ENCODE peak calls at places on chromosomes 12 and 14, in five cellular contexts. K is NAMALWA; F is ACHN; N is NCI-H1105; I is activated CD4-positive, alpha-beta memory T cell treated with anti-CD3 and anti-CD28 coated beads for 36 hours. Z is an unnamed sample.

GRCh38 chr14:66003082-66003740 is 483.0 kb upstream of the CCDC196 start:
- DNase-seq in F (no peak), N (no peak), I (no peak), K (no peak), Z (no peak)

GRCh38 chr12:107309020-107309419 is 215.7 kb upstream of the CRY1 start:
- DNase-seq in I (no peak), K (no peak), F (no peak), N (no peak), Z (no peak)

GRCh38 chr12:103160622-103161021 is 203.1 kb downstream of the ASCL1 start:
- DNase-seq in F (no peak), K (no peak), I (no peak), N (no peak), Z (no peak)

GRCh38 chr12:25775968-25776367 is 182.5 kb upstream of the RASSF8 start:
- DNase-seq in F (no peak), K (no peak), I (no peak), N (no peak), Z (no peak)

GRCh38 chr12:50961708-50962107 is 9.4 kb downstream of the HIGD1C start:
- DNase-seq in I (no peak), K (no peak), N (no peak), F (no peak), Z (no peak)

GRCh38 chr14:75449703-75450102 is 21.9 kb downstream of the JDP2 start:
- DNase-seq in N (no peak), K (no peak), I (no peak), F (no peak), Z (no peak)

GRCh38 chr12:27566159-27566558 is 42.2 kb downstream of the PPFIBP1 start:
- DNase-seq in N (no peak), F (no peak), K (no peak), I (no peak), Z (no peak)

GRCh38 chr12:1350055-1350933 is 244.1 kb downstream of the FBXL14 start:
- DNase-seq in I (no peak), K (no peak), F (peak; percentile 95), N (no peak), Z (peak; percentile 78)

GRCh38 chr12:22037952-22038351 is 8.1 kb upstream of the CMAS start:
- DNase-seq in K (no peak), N (no peak), F (no peak), I (no peak), Z (no peak)

GRCh38 chr12:114933428-114934160 is 249.6 kb upstream of the TBX3 start:
- DNase-seq in F (peak; percentile 97), N (no peak), I (no peak), K (no peak), Z (peak; percentile 98)

GRCh38 chr12:102374190-102374589 is 106.2 kb downstream of the IGF1 start:
- DNase-seq in F (no peak), K (no peak), N (no peak), I (no peak), Z (no peak)

GRCh38 chr12:118271770-118272417 is 100.8 kb downstream of the TAOK3 start:
- DNase-seq in K (no peak), F (no peak), N (no peak), I (no peak), Z (no peak)

GRCh38 chr12:54398218-54398617 is 13.7 kb upstream of the ZNF385A start:
- DNase-seq in K (no peak), F (no peak), N (no peak), I (no peak), Z (no peak)

GRCh38 chr12:87025976-87026375 is 769.8 kb upstream of the MGAT4C start:
- DNase-seq in I (no peak), K (no peak), N (no peak), F (no peak), Z (no peak)

GRCh38 chr12:121927798-121928197 is 9.4 kb downstream of the CFAP251 start:
- DNase-seq in K (no peak), N (no peak), F (no peak), I (no peak), Z (no peak)

GRCh38 chr12:121167951-121168350 is 35.3 kb downstream of the P2RX7 start:
- DNase-seq in F (no peak), K (no peak), N (no peak), I (no peak), Z (no peak)

GRCh38 chr12:116880817-116881324 is 370 bp downstream of the HRK start:
- DNase-seq in K (peak; percentile 86), F (peak; percentile 78), N (peak; percentile 69), I (peak; percentile 40), Z (no peak)

GRCh38 chr14:86057018-86057667 is 527.2 kb downstream of the FLRT2 start:
- DNase-seq in N (no peak), K (peak; percentile 40), F (peak; percentile 38), I (peak; percentile 35), Z (no peak)